ENCODE peak calls at places on chromosome 14, in eight cellular contexts. F, R, S, G, C, L, N and E are unnamed samples.

GRCh38 chr14:65192686-65193085 is 90.4 kb upstream of the MAX start:
- DNase-seq in F (no peak), R (no peak), S (no peak), G (no peak), C (no peak), L (no peak), N (no peak), E (no peak)

GRCh38 chr14:40269436-40269835 is 837.2 kb upstream of the FBXO33 start:
- DNase-seq in F (no peak), R (no peak), S (no peak), G (no peak), C (no peak), L (no peak), N (no peak), E (no peak)

GRCh38 chr14:55730602-55731001 is 150.6 kb downstream of the KTN1 start:
- DNase-seq in F (no peak), R (no peak), S (no peak), G (no peak), C (peak), L (no peak), N (no peak), E (no peak)

GRCh38 chr14:84535491-84535890 is 994.5 kb upstream of the FLRT2 start:
- DNase-seq in F (no peak), R (no peak), S (no peak), G (no peak), C (no peak), L (no peak), N (no peak), E (no peak)

GRCh38 chr14:94575730-94576585 is 5.3 kb upstream of the SERPINA5 start:
- DNase-seq in F (no peak), R (no peak), S (no peak), G (no peak), C (peak), L (no peak), N (peak), E (no peak)

GRCh38 chr14:60756847-60757246 is 22.3 kb downstream of the MNAT1 start:
- DNase-seq in F (no peak), R (no peak), S (peak), G (no peak), C (peak), L (no peak), N (peak), E (no peak)

GRCh38 chr14:59314019-59314608 is 125.6 kb downstream of the DAAM1 start:
- DNase-seq in F (no peak), R (no peak), S (no peak), G (no peak), C (no peak), L (no peak), N (no peak), E (no peak)

GRCh38 chr14:62280366-62280765 is 518.1 kb downstream of the SNAPC1 start:
- DNase-seq in F (no peak), R (no peak), S (no peak), G (peak), C (no peak), L (no peak), N (no peak), E (no peak)

GRCh38 chr14:88791629-88792571 is 853 bp downstream of the EML5 start:
- DNase-seq in F (peak), R (no peak), S (peak), G (peak), C (no peak), L (no peak), N (no peak), E (peak)

GRCh38 chr14:88791252-88791621 is 1.5 kb downstream of the EML5 start:
- DNase-seq in F (no peak), R (no peak), S (no peak), G (no peak), C (no peak), L (no peak), N (no peak), E (no peak)

GRCh38 chr14:88790501-88791251 is 2.1 kb downstream of the EML5 start:
- DNase-seq in F (no peak), R (no peak), S (no peak), G (no peak), C (no peak), L (no peak), N (no peak), E (no peak)

GRCh38 chr14:88786715-88787114 is 6.0 kb downstream of the EML5 start:
- DNase-seq in F (no peak), R (no peak), S (no peak), G (no peak), C (no peak), L (no peak), N (no peak), E (no peak)

DNA sequence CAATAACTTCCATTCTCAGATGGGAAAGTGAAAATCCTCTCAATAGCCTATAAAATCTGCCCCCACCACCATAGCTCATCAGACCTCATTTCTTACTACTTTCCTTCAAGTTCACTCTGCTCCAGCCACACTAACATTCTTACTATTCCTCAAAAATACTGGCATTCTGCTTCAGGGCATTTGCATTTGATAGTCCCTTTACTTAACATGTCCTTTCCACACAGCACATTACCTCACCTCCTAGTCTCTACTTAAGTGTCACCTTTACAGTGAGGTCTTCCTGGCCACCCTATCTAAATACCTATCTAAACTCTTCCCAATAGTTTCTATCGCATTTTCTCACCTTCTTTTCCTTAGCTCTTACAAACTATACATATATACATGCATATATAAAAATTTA is 6.8 kb downstream of the EML5 start:
- DNase-seq in F (no peak), R (no peak), S (no peak), G (no peak), C (no peak), L (no peak), N (no peak), E (no peak)
- TF ChIP-seq CTCF in F (no peak), R (no peak), S (no peak), G (no peak), C (no peak), L (no peak), N (no peak), E (no peak)

GRCh38 chr14:90733139-90733808 is 83.0 kb downstream of the TTC7B start:
- DNase-seq in F (no peak), R (no peak), S (no peak), G (no peak), C (no peak), L (no peak), N (no peak), E (no peak)

GRCh38 chr14:90728951-90729350 is 87.3 kb downstream of the TTC7B start:
- DNase-seq in F (no peak), R (no peak), S (no peak), G (no peak), C (no peak), L (no peak), N (no peak), E (no peak)

GRCh38 chr14:90732723-90733122 is 83.5 kb downstream of the TTC7B start:
- DNase-seq in F (no peak), R (no peak), S (no peak), G (no peak), C (no peak), L (no peak), N (no peak), E (no peak)

GRCh38 chr14:90732142-90732541 is 84.1 kb downstream of the TTC7B start:
- DNase-seq in F (no peak), R (no peak), S (no peak), G (no peak), C (no peak), L (no peak), N (no peak), E (no peak)

DNA sequence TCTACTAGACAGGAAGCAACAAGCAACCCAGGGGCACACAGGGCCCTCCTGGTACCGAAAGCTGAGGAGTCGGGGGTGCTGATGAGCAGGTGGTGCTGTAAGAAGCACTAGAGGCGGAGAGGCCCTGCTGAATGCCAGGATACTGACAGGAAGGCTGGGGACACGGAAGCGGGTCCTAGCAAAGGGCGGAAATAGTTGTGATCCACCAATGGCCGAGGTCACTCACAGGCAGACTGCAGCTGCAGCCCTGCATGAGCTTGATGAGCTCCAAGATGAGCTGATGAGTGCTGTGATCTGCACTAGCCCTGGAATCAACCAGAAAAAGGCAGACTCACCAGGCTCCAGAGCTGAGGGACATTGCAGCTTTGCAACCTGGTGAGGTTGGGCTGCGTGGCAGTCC is 85.9 kb downstream of the TTC7B start:
- DNase-seq in F (no peak), R (no peak), S (no peak), G (no peak), C (no peak), L (no peak), N (no peak), E (no peak)
- H3K4me3 ChIP-seq in F (no peak), R (no peak), S (no peak), G (no peak), C (no peak), L (no peak), N (no peak), E (no peak)

DNA sequence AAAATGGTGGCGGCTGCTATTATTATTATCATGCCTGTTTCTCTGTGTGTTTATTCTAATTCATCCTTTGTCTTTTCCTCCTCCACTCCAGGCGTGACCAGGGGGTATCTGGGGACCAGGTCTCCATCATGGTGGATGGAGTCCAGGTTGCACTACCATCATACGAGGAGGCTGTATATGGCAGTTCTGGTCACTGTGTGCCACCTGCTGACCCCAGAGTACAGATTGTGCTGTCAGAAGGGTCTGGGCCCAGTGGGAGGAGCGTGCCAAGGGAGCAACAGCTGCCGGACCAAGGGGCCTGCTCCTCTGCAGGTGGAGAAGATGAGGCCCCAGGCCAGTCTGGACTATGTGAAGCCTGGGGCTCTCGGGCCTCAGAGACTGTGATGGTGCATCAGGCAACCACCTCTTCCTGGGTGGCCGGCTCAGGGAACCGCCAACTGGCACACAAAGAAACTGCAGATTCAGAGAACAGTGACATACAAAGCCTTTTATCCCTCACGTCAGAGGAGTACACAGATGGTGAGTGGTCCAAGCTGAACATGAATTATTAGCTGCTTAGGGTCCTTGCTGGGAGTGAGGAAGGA is 58.3 kb upstream of the SRSF5 start:
- DNase-seq in F (peak), R (no peak), S (peak), G (peak), C (no peak), L (no peak), N (no peak), E (no peak)
- TF ChIP-seq CTCF in F (no peak), R (no peak), S (peak), G (peak), C (peak), L (peak), N (peak), E (no peak)

GRCh38 chr14:75051556-75051899 is 261 bp upstream of the MLH3 start:
- DNase-seq in F (no peak), R (no peak), S (no peak), G (no peak), C (no peak), L (no peak), N (no peak), E (no peak)
- H3K4me3 ChIP-seq in F (no peak), R (peak), S (peak), G (peak), C (peak), L (peak), N (peak), E (peak)